ENCODE peak calls at places on chromosomes 16 and 17, in four cellular contexts. B is gastrocnemius medialis, F is A549, Z is right lobe of liver. Q is an unnamed sample. For H3K4me1, the result is how much of the 10 kb centered on the place peaks cover.

GRCh38 chr17:21166599-21167265 is 40.0 kb downstream of the DHRS7B start:
- DNase-seq in F (no peak), B (no peak), Z (no peak), Q (no peak)

GRCh38 chr17:55121268-55121667 is 143.5 kb upstream of the HLF start:
- DNase-seq in F (no peak), B (no peak), Z (no peak), Q (no peak)

GRCh38 chr16:88941933-88942909 is 34.8 kb downstream of the CBFA2T3 start:
- DNase-seq in Z (no peak), F (peak), B (no peak), Q (peak)

GRCh38 chr16:84360170-84360569 is 8.2 kb upstream of the ATP2C2 start:
- DNase-seq in Z (no peak), F (no peak), B (no peak), Q (no peak)

GRCh38 chr17:35345926-35346771 is 27.3 kb downstream of the SLFN11 start:
- DNase-seq in B (peak), Z (peak), F (no peak), Q (peak)

GRCh38 chr16:71762186-71762585 is 37.7 kb upstream of the PHLPP2 start:
- DNase-seq in B (no peak), Z (no peak), F (no peak), Q (no peak)

GRCh38 chr16:71421911-71422310 is 19.9 kb downstream of the TLE7 start:
- DNase-seq in Z (no peak), B (no peak), F (peak), Q (no peak)

GRCh38 chr17:62780951-62781350 is 27.2 kb downstream of the MARCHF10 start:
- DNase-seq in B (no peak), F (no peak), Z (no peak), Q (no peak)

GRCh38 chr16:88306860-88307545 is 75.8 kb upstream of the ZNF469 start:
- DNase-seq in F (no peak), B (peak), Z (no peak), Q (no peak)

GRCh38 chr16:58589311-58589890 is 40.2 kb downstream of the CNOT1 start:
- DNase-seq in B (no peak), Z (no peak), F (no peak), Q (no peak)

GRCh38 chr16:12964466-12964865 is 63.1 kb downstream of the SHISA9 start:
- DNase-seq in Z (no peak), F (no peak), B (no peak), Q (no peak)

GRCh38 chr16:57061084-57061905 is 31.1 kb upstream of the CPNE2 start:
- DNase-seq in F (no peak), Z (peak), B (peak), Q (peak)

GRCh38 chr16:89971495-89972243 is 23.1 kb downstream of the DEF8 start:
- DNase-seq in Z (no peak), B (no peak), F (no peak), Q (no peak)

GRCh38 chr17:36705651-36706436 is 104.5 kb downstream of the MRM1 start:
- DNase-seq in F (peak), Z (peak), B (no peak), Q (peak)

GRCh38 chr17:41486809-41487530 is 2.7 kb downstream of the KRT36 start:
- DNase-seq in F (no peak), Z (no peak), B (no peak), Q (no peak)

GRCh38 chr16:88698694-88699045 is 7.5 kb downstream of the RNF166 start:
- DNase-seq in B (no peak), Z (no peak), F (no peak), Q (no peak)

GRCh38 chr17:3827124-3827773 is 18.8 kb downstream of the NCBP3 start:
- DNase-seq in B (no peak), F (peak), Z (peak), Q (peak)

GRCh38 chr17:81553616-81554181 is 1.5 kb upstream of the FAAP100 start:
- DNase-seq in B (peak), Z (no peak), F (peak), Q (no peak)

GRCh38 chr16:1468456-1468855 is 6.4 kb downstream of the CLCN7 start:
- DNase-seq in Z (no peak), B (no peak), F (no peak), Q (no peak)

GRCh38 chr17:72702136-72702735 is 390.3 kb downstream of the SLC39A11 start:
- DNase-seq in B (no peak), Z (no peak), F (peak), Q (no peak)

GRCh38 chr17:74842599-74843351 is 16.9 kb downstream of the GRIN2C start:
- DNase-seq in B (no peak), F (peak), Z (peak), Q (peak)

GRCh38 chr16:58490100-58490499 is 9.8 kb upstream of the NDRG4 start:
- DNase-seq in Z (no peak), F (no peak), B (no peak), Q (no peak)

GRCh38 chr16:22635801-22636200 is 125.1 kb downstream of the NPIPB5 start:
- DNase-seq in B (no peak), F (no peak), Z (no peak), Q (no peak)

GRCh38 chr17:16285646-16286008 is 67.6 kb downstream of the CENPV start:
- DNase-seq in B (no peak), Z (no peak), F (no peak), Q (no peak)
- H3K4me1 ChIP-seq in B (under half), Z (under half), F (half or more), Q (under half)

DNA sequence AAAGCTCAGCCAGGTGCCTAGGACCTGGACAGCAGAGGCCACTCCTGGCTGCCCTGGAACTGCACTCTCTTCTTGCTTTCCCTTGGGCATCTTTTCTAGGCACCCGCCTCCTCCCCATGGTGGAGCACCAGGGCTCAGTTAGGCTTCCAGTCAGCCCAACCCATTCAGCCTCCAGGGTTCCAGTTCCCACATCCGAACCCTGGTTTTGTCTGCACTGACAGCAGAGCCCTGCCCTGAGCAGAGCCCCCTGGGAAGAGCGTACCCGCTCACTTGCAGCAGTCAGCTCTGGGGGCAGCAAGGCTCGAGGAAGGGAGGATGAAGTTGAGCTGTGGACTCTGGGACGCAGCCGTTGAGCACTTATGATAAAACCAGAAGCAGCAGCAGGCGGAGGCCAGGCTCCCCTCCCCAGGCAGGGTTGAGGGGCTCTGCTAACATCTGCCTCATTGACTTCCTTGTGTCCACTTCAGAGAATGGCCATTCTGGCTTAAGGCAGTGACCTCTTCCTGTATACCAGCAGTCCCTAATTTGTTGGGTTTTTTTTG is 213.2 kb downstream of the NTN1 start:
- DNase-seq in Z (no peak), B (no peak), F (no peak), Q (no peak)
- TF ChIP-seq CTCF in Z (no peak), B (no peak), F (no peak), Q (no peak)

DNA sequence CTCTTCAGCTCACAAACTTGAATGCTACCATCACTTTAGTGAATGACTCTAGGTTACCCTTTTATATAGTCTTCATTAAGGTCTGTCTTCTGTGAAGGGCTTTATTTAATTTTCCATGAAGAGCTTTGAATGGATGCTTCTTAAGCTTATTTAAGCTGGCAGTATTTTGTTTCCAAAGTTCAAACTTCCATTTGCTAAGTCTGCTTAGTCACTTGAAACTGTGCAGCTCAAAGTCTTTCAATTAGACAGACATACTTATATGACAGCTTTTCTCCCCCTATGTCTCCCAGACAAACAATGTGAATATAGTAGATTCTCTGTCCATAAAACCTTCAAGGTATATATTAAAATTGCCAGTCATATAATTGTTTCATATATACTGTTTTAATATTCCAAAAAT is 23.5 kb downstream of the TXNDC11 start:
- DNase-seq in B (no peak), Z (no peak), F (no peak), Q (no peak)
- H3K4me1 ChIP-seq in B (under half), Z (under half), F (under half), Q (under half)

GRCh38 chr17:75906143-75906884 is 1.6 kb upstream of the MRPL38 start:
- DNase-seq in F (no peak), B (no peak), Z (peak), Q (no peak)

GRCh38 chr17:75908201-75908600 is 3.5 kb upstream of the MRPL38 start:
- DNase-seq in B (no peak), Z (no peak), F (no peak), Q (peak)

GRCh38 chr17:75901727-75902126 is 3.0 kb downstream of the MRPL38 start:
- DNase-seq in F (no peak), B (no peak), Z (no peak), Q (no peak)

GRCh38 chr17:75902406-75902805 is 2.3 kb downstream of the MRPL38 start:
- DNase-seq in B (no peak), F (no peak), Z (no peak), Q (no peak)

DNA sequence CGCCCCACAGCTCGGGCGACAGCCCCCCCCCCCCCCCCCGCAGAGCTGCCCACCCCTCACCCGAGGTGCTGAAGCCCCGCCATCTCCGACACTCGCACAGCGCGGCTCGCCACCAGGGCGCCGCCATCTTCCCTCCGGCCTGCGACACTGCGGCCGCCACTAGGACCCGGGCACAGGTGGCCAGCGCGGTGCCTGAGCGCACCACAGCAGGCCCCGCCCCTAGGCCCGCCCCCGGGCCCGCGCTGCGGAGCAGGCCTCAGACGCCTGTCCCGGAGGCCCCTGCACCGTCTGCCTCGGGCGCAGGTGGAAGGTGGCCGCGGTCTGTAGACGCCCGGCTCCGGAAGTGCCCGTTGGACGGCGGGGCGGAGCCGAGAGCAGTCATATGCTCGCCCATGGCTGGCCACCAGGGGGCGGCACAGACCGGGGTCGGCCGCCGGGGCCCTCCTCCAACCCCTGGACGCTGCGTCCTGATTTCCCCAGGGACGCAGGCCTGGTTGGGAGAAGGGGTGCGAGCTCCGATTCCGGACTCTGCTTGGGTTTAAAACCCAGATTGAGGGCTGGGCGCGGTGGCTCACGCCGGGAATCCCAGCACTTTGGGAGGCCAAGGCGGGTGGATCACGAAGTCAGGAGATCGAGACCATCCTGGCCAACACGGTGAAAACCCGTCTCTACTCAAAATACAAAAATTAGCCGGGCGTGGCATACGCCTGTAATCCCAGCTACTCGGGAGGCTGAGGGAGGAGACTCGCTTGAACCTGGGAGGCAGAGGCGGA is at the start of gene MRPL38:
- DNase-seq in Z (peak), F (peak), B (peak), Q (peak)
- TF ChIP-seq CTCF in Z (peak), F (peak), B (peak), Q (peak)

GRCh38 chr16:75002474-75002873 is 3.6 kb downstream of the ZNRF1 start:
- DNase-seq in F (no peak), Z (no peak), B (no peak), Q (no peak)
- H3K4me1 ChIP-seq in F (under half), Z (under half), B (under half), Q (half or more)

DNA sequence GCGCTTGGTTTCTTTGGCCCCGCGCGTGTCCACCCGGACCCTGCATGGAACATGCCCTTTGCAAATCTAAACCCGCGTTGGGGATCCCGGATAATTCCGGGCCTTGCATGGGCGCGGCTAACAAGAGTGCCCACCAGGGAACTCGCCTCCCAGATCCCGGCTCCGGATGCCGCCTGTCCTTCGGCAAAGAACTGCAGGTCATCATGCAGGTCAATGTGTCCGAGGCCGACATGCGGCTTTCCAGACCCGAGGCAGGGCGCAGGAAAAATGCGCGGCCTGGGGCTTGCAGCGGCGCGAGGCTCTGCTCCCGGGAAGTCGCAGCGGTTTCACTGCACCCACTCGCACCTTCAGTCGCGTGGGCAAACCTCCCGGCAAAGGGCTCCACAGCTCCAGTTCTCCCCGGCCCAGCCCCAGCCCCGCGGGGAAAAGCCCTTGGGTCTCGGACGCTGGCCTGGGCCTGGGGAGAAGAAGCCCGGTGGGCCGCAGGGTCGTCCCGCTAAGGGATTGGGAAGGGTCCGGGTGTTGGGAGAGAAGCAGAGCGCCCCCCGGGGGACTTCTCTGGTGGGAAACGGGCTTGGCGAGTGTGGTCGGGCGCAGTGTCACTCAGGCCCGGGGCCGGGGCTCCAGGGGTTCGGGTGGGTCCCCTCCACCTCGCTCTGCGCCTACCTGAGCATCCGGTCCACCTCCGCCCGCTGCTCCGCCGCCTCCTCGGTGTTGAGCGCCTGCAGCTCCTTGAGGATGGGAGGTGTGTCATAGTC is 805 bp downstream of the HNF1B start:
- DNase-seq in F (peak), Z (peak), B (no peak), Q (no peak)
- TF ChIP-seq CTCF in F (peak), Z (no peak), B (no peak), Q (no peak)

GRCh38 chr17:78362671-78363070 is 2.8 kb upstream of the SOCS3 start:
- DNase-seq in F (no peak), B (no peak), Z (no peak), Q (no peak)
- H3K4me1 ChIP-seq in F (under half), B (under half), Z (under half), Q (under half)

GRCh38 chr17:57368637-57369336 is 112.5 kb downstream of the MSI2 start:
- DNase-seq in B (no peak), F (no peak), Z (no peak), Q (no peak)
- TF ChIP-seq CTCF in B (no peak), F (no peak), Z (no peak), Q (no peak)